ENCODE peak calls at places on chromosome 3, in ten cellular contexts. H, T, I, V, D, M, R, L, N and W are unnamed samples.

GRCh38 chr3:141710888-141711616 is 27.0 kb upstream of the RNF7 start:
- DNase-seq in V (peak; percentile 91), D (peak; percentile 86), I (peak; percentile 93), T (no peak), L (no peak), M (peak; percentile 86), N (no peak), H (peak; percentile 94), R (no peak), W (peak; percentile 97)

GRCh38 chr3:129549006-129549800 is 6.2 kb downstream of the H1-8 start:
- DNase-seq in N (no peak), I (peak; percentile 64), V (peak; percentile 38), R (no peak), H (peak; percentile 31), M (no peak), T (no peak), D (peak; percentile 80), L (no peak), W (no peak)

GRCh38 chr3:182182531-182182968 is 470.8 kb downstream of the SOX2 start:
- DNase-seq in R (no peak), L (no peak), I (peak; percentile 57), T (no peak), H (no peak), D (peak; percentile 98), V (peak; percentile 44), N (peak; percentile 22), M (no peak), W (no peak)

GRCh38 chr3:109532257-109533216 is 195.2 kb upstream of the DPPA4 start:
- DNase-seq in T (no peak), N (peak; percentile 72), H (peak; percentile 64), M (peak; percentile 88), L (no peak), I (peak; percentile 81), V (peak; percentile 70), R (no peak), D (peak; percentile 55), W (peak; percentile 44)

GRCh38 chr3:25587526-25587925 is 77.2 kb downstream of the TOP2B start:
- DNase-seq in L (no peak), M (peak; percentile 45), D (no peak), H (no peak), I (no peak), V (no peak), T (no peak), R (no peak), N (no peak), W (no peak)

GRCh38 chr3:64178419-64178818 is 46.8 kb downstream of the PRICKLE2 start:
- DNase-seq in D (no peak), T (no peak), V (no peak), R (no peak), M (no peak), L (no peak), H (no peak), I (no peak), N (no peak), W (no peak)

GRCh38 chr3:177357352-177358084 is 160.2 kb upstream of the TBL1XR1 start:
- DNase-seq in V (peak; percentile 94), T (peak; percentile 40), I (peak; percentile 96), D (peak; percentile 98), L (no peak), H (peak; percentile 46), N (peak; percentile 97), R (no peak), M (peak; percentile 84), W (peak; percentile 96)

GRCh38 chr3:187636528-187636927 is 33.7 kb downstream of the SST start:
- DNase-seq in V (no peak), L (no peak), I (no peak), R (no peak), H (no peak), N (no peak), T (no peak), D (no peak), M (no peak), W (no peak)

GRCh38 chr3:37237252-37237651 is 62.9 kb upstream of the LRRFIP2 start:
- DNase-seq in I (peak; percentile 44), T (no peak), R (no peak), D (peak; percentile 92), H (no peak), N (no peak), V (peak; percentile 26), M (no peak), L (no peak), W (no peak)

GRCh38 chr3:99850608-99851007 is 32.9 kb downstream of the CMSS1 start:
- DNase-seq in I (peak; percentile 48), N (no peak), L (no peak), H (no peak), R (no peak), D (no peak), M (no peak), V (no peak), T (no peak), W (no peak)

GRCh38 chr3:68876112-68876713 is 56.1 kb downstream of the TAFA4 start:
- DNase-seq in R (no peak), N (peak; percentile 45), D (peak; percentile 65), I (peak; percentile 50), H (peak; percentile 73), M (peak; percentile 82), T (no peak), V (peak; percentile 35), L (no peak), W (peak; percentile 82)

GRCh38 chr3:179432021-179432420 is 19.2 kb downstream of the GNB4 start:
- DNase-seq in N (no peak), H (no peak), T (no peak), D (no peak), R (no peak), M (peak; percentile 16), I (no peak), V (no peak), L (no peak), W (peak; percentile 28)

GRCh38 chr3:52249683-52250082 is 4.1 kb downstream of the PPM1M start:
- DNase-seq in L (no peak), H (no peak), V (no peak), D (no peak), T (no peak), R (no peak), I (no peak), M (no peak), N (no peak), W (no peak)

GRCh38 chr3:21041621-21042020 is 709.4 kb downstream of the ZNF385D start:
- DNase-seq in R (no peak), N (no peak), H (peak; percentile 75), T (no peak), I (peak; percentile 7), D (no peak), L (no peak), M (no peak), V (peak; percentile 3), W (peak; percentile 75)

GRCh38 chr3:32420138-32420981 is 28.7 kb downstream of the CMTM7 start:
- DNase-seq in T (no peak), L (peak; percentile 74), I (peak; percentile 85), D (peak; percentile 94), R (no peak), V (peak; percentile 76), H (no peak), M (peak; percentile 49), N (peak; percentile 97), W (peak; percentile 36)

GRCh38 chr3:146250449-146251382 is at the start of gene PLSCR4:
- DNase-seq in D (peak; percentile 10), L (peak; percentile 20), N (peak; percentile 16), T (peak; percentile 86), V (peak; percentile 62), I (peak; percentile 81), M (peak; percentile 97), R (peak; percentile 85), H (peak; percentile 80), W (peak; percentile 88)

GRCh38 chr3:133249490-133249889 is 150.4 kb upstream of the BFSP2 start:
- DNase-seq in V (no peak), R (no peak), D (no peak), I (no peak), N (no peak), L (no peak), T (no peak), H (no peak), M (no peak), W (no peak)

GRCh38 chr3:126548556-126549466 is 9.9 kb downstream of the C3orf22 start:
- DNase-seq in D (no peak), V (no peak), R (peak; percentile 39), I (no peak), M (no peak), H (no peak), T (peak; percentile 5), L (no peak), N (no peak), W (no peak)

GRCh38 chr3:7144696-7145308 is 283.9 kb downstream of the GRM7 start:
- DNase-seq in I (peak; percentile 1), D (peak; percentile 12), M (peak; percentile 0), H (no peak), N (peak; percentile 31), L (no peak), T (no peak), V (no peak), R (no peak), W (no peak)

DNA sequence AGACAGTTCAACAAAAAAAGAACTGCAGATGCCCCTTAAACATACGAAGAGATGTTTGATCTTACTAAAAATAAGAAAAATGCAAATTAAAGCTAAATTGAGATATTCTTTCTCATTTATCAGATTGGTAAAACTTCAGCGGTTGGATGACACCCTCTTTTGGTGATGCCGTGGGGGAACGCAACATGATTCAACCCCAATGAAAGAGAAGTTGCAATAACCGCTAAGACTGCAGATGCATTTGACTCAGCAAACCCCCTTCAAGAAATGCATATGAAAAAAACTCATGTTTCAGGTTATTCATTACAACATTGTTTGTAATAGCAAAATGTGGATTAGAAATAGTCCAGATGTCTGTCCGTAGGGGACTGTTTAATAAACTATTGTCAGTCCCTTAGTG is 3.6 kb downstream of the KLHL6 start:
- DNase-seq in R (no peak), V (no peak), N (no peak), M (no peak), I (no peak), H (no peak), L (peak; percentile 39), D (no peak), T (no peak), W (no peak)
- H3K4me3 ChIP-seq in R (no peak overlapping the region), V (no peak overlapping the region), N (no peak overlapping the region), M (no peak overlapping the region), I (no peak overlapping the region), H (no peak overlapping the region), L (no peak overlapping the region), D (no peak overlapping the region), T (no peak overlapping the region), W (no peak overlapping the region)

GRCh38 chr3:10337323-10338163 is 16.6 kb upstream of the SEC13 start:
- DNase-seq in N (no peak), H (no peak), V (no peak), M (no peak), D (no peak), L (no peak), R (peak; percentile 42), T (no peak), I (no peak), W (no peak)
- H3K4me3 ChIP-seq in N (no peak overlapping the region), H (no peak overlapping the region), V (no peak overlapping the region), M (no peak overlapping the region), D (no peak overlapping the region), L (no peak overlapping the region), R (no peak overlapping the region), T (no peak overlapping the region), I (no peak overlapping the region), W (no peak overlapping the region)

GRCh38 chr3:58899159-58899952 is 150.5 kb downstream of the CFAP20DC start:
- DNase-seq in T (peak; percentile 25), V (peak; percentile 36), I (peak; percentile 44), N (no peak), L (no peak), H (peak; percentile 25), M (peak; percentile 20), D (peak; percentile 30), R (no peak), W (peak; percentile 48)
- H3K4me3 ChIP-seq in T (no peak overlapping the region), V (no peak overlapping the region), I (no peak overlapping the region), N (no peak overlapping the region), L (no peak overlapping the region), H (no peak overlapping the region), M (no peak overlapping the region), D (no peak overlapping the region), R (no peak overlapping the region), W (no peak overlapping the region)

GRCh38 chr3:42066516-42067181 is 24.5 kb upstream of the TRAK1 start:
- DNase-seq in N (no peak), D (no peak), R (no peak), T (no peak), I (peak; percentile 86), H (peak; percentile 90), M (peak; percentile 88), V (peak; percentile 85), L (peak; percentile 28), W (peak; percentile 88)
- H3K4me3 ChIP-seq in N (no peak overlapping the region), D (no peak overlapping the region), R (no peak overlapping the region), T (no peak overlapping the region), I (no peak overlapping the region), H (no peak overlapping the region), M (no peak overlapping the region), V (no peak overlapping the region), L (no peak overlapping the region), W (no peak overlapping the region)